ENCODE peak calls at places on chromosomes 11 and 22, in seven cellular contexts. F, I, G, Z, T, K and M are unnamed samples.
A peak's percentile ranks its signal among the peaks of the same experiment; 100 is the strongest.

GRCh38 chr11:96307748-96308133 is 35.3 kb downstream of the MAML2 start:
- DNase-seq in F (no peak), I (no peak), G (no peak), Z (no peak), T (no peak), K (peak; percentile 75), M (no peak)

GRCh38 chr11:117600261-117600783 is 196.7 kb downstream of the DSCAML1 start:
- DNase-seq in F (no peak), I (peak; percentile 48), G (peak; percentile 63), Z (no peak), T (no peak), K (no peak), M (no peak)

GRCh38 chr11:110355011-110355744 is 58.8 kb upstream of the RDX start:
- DNase-seq in F (no peak), I (no peak), G (peak; percentile 69), Z (no peak), T (no peak), K (no peak), M (no peak)

GRCh38 chr11:100875521-100875869 is 188.4 kb downstream of the ARHGAP42 start:
- DNase-seq in F (no peak), I (no peak), G (no peak), Z (no peak), T (no peak), K (no peak), M (no peak)

GRCh38 chr11:70826541-70826943 is 425.8 kb downstream of the SHANK2 start:
- DNase-seq in F (no peak), I (peak; percentile 81), G (peak; percentile 91), Z (peak; percentile 75), T (no peak), K (no peak), M (no peak)

GRCh38 chr11:64239662-64240466 is 1.0 kb upstream of the FKBP2 start:
- DNase-seq in F (no peak), I (no peak), G (no peak), Z (no peak), T (no peak), K (no peak), M (no peak)

GRCh38 chr11:68666854-68667253 is 17.5 kb upstream of the GAL start:
- DNase-seq in F (no peak), I (peak; percentile 83), G (peak; percentile 23), Z (no peak), T (no peak), K (no peak), M (no peak)

GRCh38 chr11:104813532-104813931 is 84.7 kb downstream of the CASP12 start:
- DNase-seq in F (no peak), I (no peak), G (no peak), Z (no peak), T (no peak), K (no peak), M (no peak)

GRCh38 chr11:125807909-125808308 is 20.0 kb downstream of the PATE3 start:
- DNase-seq in F (no peak), I (no peak), G (no peak), Z (no peak), T (no peak), K (no peak), M (no peak)

GRCh38 chr11:22331771-22332170 is 6.4 kb upstream of the SLC17A6 start:
- DNase-seq in F (no peak), I (no peak), G (no peak), Z (no peak), T (no peak), K (no peak), M (no peak)

GRCh38 chr11:9004310-9004945 is 627 bp upstream of the NRIP3 start:
- DNase-seq in F (no peak), I (no peak), G (peak; percentile 74), Z (peak; percentile 75), T (no peak), K (no peak), M (no peak)

GRCh38 chr22:19412478-19412877 is 19.1 kb downstream of the HIRA start:
- DNase-seq in F (no peak), I (peak; percentile 6), G (no peak), Z (no peak), T (no peak), K (no peak), M (no peak)

GRCh38 chr11:122977455-122978302 is 4.0 kb downstream of the BSX start:
- DNase-seq in F (no peak), I (peak; percentile 59), G (peak; percentile 79), Z (peak; percentile 67), T (no peak), K (no peak), M (no peak)

GRCh38 chr11:35138949-35139881 is at the start of gene CD44:
- DNase-seq in F (peak; percentile 68), I (peak; percentile 90), G (peak; percentile 59), Z (peak; percentile 87), T (peak; percentile 54), K (peak; percentile 83), M (peak; percentile 73)

GRCh38 chr11:4677948-4678347 is 19.7 kb downstream of the OR51E2 start:
- DNase-seq in F (no peak), I (no peak), G (no peak), Z (no peak), T (no peak), K (no peak), M (no peak)

GRCh38 chr22:28019360-28019759 is 100.3 kb upstream of the PITPNB start:
- DNase-seq in F (no peak), I (peak; percentile 61), G (no peak), Z (no peak), T (no peak), K (no peak), M (peak; percentile 49)

GRCh38 chr22:26588749-26589366 is 1.1 kb downstream of the TPST2 start:
- DNase-seq in F (no peak), I (no peak), G (no peak), Z (no peak), T (no peak), K (no peak), M (no peak)

GRCh38 chr22:46057762-46058420 is 80.9 kb upstream of the WNT7B start:
- DNase-seq in F (no peak), I (peak; percentile 69), G (no peak), Z (peak; percentile 30), T (peak; percentile 78), K (no peak), M (peak; percentile 73)

GRCh38 chr11:109039611-109040010 is 374.7 kb downstream of the DDX10 start:
- DNase-seq in F (no peak), I (no peak), G (no peak), Z (no peak), T (no peak), K (no peak), M (no peak)

GRCh38 chr11:109043318-109043717 is 378.4 kb downstream of the DDX10 start:
- DNase-seq in F (no peak), I (no peak), G (no peak), Z (no peak), T (no peak), K (no peak), M (no peak)

GRCh38 chr11:109041876-109042275 is 377.0 kb downstream of the DDX10 start:
- DNase-seq in F (no peak), I (no peak), G (no peak), Z (no peak), T (no peak), K (no peak), M (no peak)

GRCh38 chr11:109037856-109038780 is 373.2 kb downstream of the DDX10 start:
- DNase-seq in F (no peak), I (no peak), G (peak; percentile 12), Z (no peak), T (no peak), K (no peak), M (peak; percentile 58)

GRCh38 chr11:109040303-109040702 is 375.4 kb downstream of the DDX10 start:
- DNase-seq in F (no peak), I (no peak), G (peak; percentile 26), Z (no peak), T (no peak), K (no peak), M (no peak)
- TF ChIP-seq CTCF in F (no peak), I (no peak), G (peak; percentile 39), Z (no peak), T (no peak), K (no peak), M (no peak)

GRCh38 chr11:59191899-59192298 is 20.0 kb downstream of the DTX4 start:
- DNase-seq in F (no peak), I (no peak), G (no peak), Z (no peak), T (no peak), K (no peak), M (no peak)

GRCh38 chr11:59192446-59193020 is 20.2 kb downstream of the MPEG1 start:
- DNase-seq in F (no peak), I (no peak), G (no peak), Z (no peak), T (no peak), K (no peak), M (no peak)

GRCh38 chr11:59195596-59195995 is 17.1 kb downstream of the MPEG1 start:
- DNase-seq in F (no peak), I (no peak), G (no peak), Z (no peak), T (no peak), K (no peak), M (no peak)

GRCh38 chr11:59191095-59191494 is 19.2 kb downstream of the DTX4 start:
- DNase-seq in F (no peak), I (no peak), G (no peak), Z (no peak), T (no peak), K (peak; percentile 75), M (no peak)

DNA sequence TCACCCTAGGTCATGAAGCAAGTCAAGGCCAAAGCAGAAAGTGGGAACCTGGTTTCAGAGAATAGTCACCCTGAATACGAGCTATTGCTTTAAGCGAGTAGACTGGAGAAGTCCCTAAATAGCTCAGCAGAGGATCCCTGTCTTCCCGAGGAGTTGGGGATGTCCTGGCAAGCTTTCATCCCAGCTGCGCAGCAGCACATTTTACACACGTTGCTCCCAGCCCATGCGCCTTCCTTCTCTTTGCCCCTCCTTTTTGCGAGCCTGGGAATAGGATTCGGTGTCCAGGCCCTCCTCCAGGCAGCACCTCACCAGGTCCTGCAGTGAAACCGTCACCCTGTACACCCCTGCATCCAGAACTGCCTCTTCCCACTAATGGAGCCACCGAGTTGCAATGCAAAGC is 19.0 kb downstream of the MPEG1 start:
- DNase-seq in F (no peak), I (no peak), G (no peak), Z (no peak), T (no peak), K (no peak), M (no peak)
- H3K36me3 ChIP-seq in F (peaks cover 3% of the 10 kb centered on the region), I (no peaks in the 10 kb centered on the region), G (peaks cover 18% of the 10 kb centered on the region), Z (peaks cover 4% of the 10 kb centered on the region), T (peaks cover 87% of the 10 kb centered on the region), K (peaks cover 9% of the 10 kb centered on the region), M (no peaks in the 10 kb centered on the region)

GRCh38 chr11:25983280-25983679 is 348.6 kb upstream of the ANO3 start:
- DNase-seq in F (no peak), I (no peak), G (no peak), Z (no peak), T (no peak), K (no peak), M (no peak)

DNA sequence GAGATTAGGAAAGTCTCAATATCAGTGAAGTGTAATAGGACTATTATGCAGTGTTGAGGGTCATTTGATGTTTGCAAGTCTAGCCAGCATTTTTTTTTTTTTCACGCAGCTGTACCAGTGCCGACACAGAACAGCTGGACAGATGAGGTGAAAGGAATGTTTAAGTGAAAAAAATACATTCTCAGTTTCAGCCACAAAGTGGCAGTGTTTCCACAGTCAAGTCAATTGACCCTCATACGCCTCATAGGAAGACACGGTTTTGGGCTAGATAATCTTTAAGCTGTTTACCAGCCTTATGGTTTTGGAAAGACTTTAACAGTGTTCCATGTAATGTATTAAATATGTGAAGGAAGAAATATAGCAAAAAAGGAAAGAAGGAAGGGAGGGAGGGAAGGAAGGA is 349.9 kb upstream of the ANO3 start:
- DNase-seq in F (no peak), I (no peak), G (peak; percentile 65), Z (no peak), T (peak; percentile 26), K (peak; percentile 18), M (no peak)
- H3K4me3 ChIP-seq in F (no peak overlapping the region), I (no peak overlapping the region), G (no peak overlapping the region), Z (no peak overlapping the region), T (no peak overlapping the region), K (no peak overlapping the region), M (no peak overlapping the region)

GRCh38 chr22:42604403-42604802 is 10.3 kb downstream of the POLDIP3 start:
- DNase-seq in F (no peak), I (no peak), G (no peak), Z (no peak), T (no peak), K (no peak), M (peak; percentile 73)
- TF ChIP-seq CTCF in F (no peak), I (no peak), G (no peak), Z (no peak), T (no peak), K (no peak), M (no peak)